ENCODE peak calls at places on chromosomes 5 and 9, in five cellular contexts. M is stimulated activated CD8-positive, alpha-beta memory T cell treated with anti-CD3 and anti-CD28 coated beads, Interleukin-4, amount 100 ng/mL, for 48 hours; Z is fibroblast of pulmonary artery; G is Panc1; J is NCI-H774. U is an unnamed sample.
A peak's percentile ranks its signal among the peaks of the same experiment; 100 is the strongest.

GRCh38 chr5:159156839-159157238 is 52.5 kb downstream of the RNF145 start:
- DNase-seq in J (peak; percentile 42), M (no peak), Z (peak; percentile 87), G (peak; percentile 32), U (peak; percentile 68)

GRCh38 chr9:120475341-120475740 is 104.6 kb downstream of the CDK5RAP2 start:
- DNase-seq in G (no peak), M (no peak), Z (peak; percentile 78), J (no peak), U (peak; percentile 17)

GRCh38 chr5:132364319-132364718 is 5.2 kb upstream of the SLC22A5 start:
- DNase-seq in J (no peak), M (no peak), G (no peak), Z (peak; percentile 92), U (peak; percentile 23)

GRCh38 chr5:168513861-168514428 is 15.2 kb upstream of the FBLL1 start:
- DNase-seq in J (no peak), Z (no peak), M (no peak), G (no peak), U (no peak)

GRCh38 chr5:65198777-65199120 is 283.0 kb downstream of the ADAMTS6 start:
- DNase-seq in M (no peak), Z (peak; percentile 96), G (no peak), J (no peak), U (peak; percentile 98)

GRCh38 chr9:114296338-114296737 is 26.6 kb upstream of the ORM1 start:
- DNase-seq in M (no peak), Z (no peak), J (no peak), G (no peak), U (no peak)

GRCh38 chr5:135724475-135725065 is 109.9 kb upstream of the SLC25A48 start:
- DNase-seq in Z (no peak), M (no peak), G (no peak), J (no peak), U (no peak)

GRCh38 chr5:78399115-78399514 is 38.7 kb downstream of the SCAMP1 start:
- DNase-seq in G (no peak), M (no peak), Z (peak; percentile 6), J (no peak), U (no peak)

GRCh38 chr5:41863871-41864486 is 6.2 kb downstream of the OXCT1 start:
- DNase-seq in M (no peak), Z (peak; percentile 15), J (no peak), G (no peak), U (no peak)

GRCh38 chr9:101458955-101459631 is 23.5 kb upstream of the ALDOB start:
- DNase-seq in M (peak; percentile 24), J (peak; percentile 28), Z (peak; percentile 83), G (peak; percentile 55), U (peak; percentile 80)

GRCh38 chr5:108747111-108748009 is at the start of gene FER:
- DNase-seq in M (peak; percentile 41), G (no peak), J (no peak), Z (peak; percentile 92), U (peak; percentile 90)